ENCODE peak calls at places on chromosomes 11 and 22, in eight cellular contexts. P is psoas muscle; B is sigmoid colon; J is PC-3; N is IMR-90; U is colonic mucosa; F is CD4-positive, CD25-positive, alpha-beta regulatory T cell; T is right lobe of liver. Y is an unnamed sample.

GRCh38 chr11:130473795-130474377 is 25.4 kb downstream of the ADAMTS15 start:
- DNase-seq in P (no peak), B (no peak), F (no peak), N (no peak), U (no peak), T (no peak), J (no peak), Y (no peak)

GRCh38 chr22:42294034-42294985 is 23.9 kb upstream of the TCF20 start:
- DNase-seq in T (no peak), J (peak; percentile 23), P (no peak), F (peak; percentile 56), N (peak; percentile 41), B (no peak), U (peak; percentile 77), Y (peak; percentile 52)

GRCh38 chr11:117396970-117397369 is 69.3 kb downstream of the CEP164 start:
- DNase-seq in T (peak; percentile 43), J (no peak), B (peak; percentile 40), N (no peak), U (no peak), P (no peak), F (no peak), Y (no peak)

GRCh38 chr11:10413268-10413667 is 41.8 kb upstream of the AMPD3 start:
- DNase-seq in N (peak; percentile 22), F (peak; percentile 48), U (peak; percentile 38), J (peak; percentile 62), T (no peak), B (no peak), P (no peak), Y (no peak)

GRCh38 chr11:102868359-102868758 is 6.4 kb downstream of the MMP12 start:
- DNase-seq in B (no peak), J (peak; percentile 39), P (no peak), U (no peak), N (peak; percentile 44), T (no peak), F (no peak), Y (no peak)

GRCh38 chr11:130909650-130910049 is 6.6 kb downstream of the SNX19 start:
- DNase-seq in P (no peak), J (peak; percentile 12), N (peak; percentile 91), U (no peak), B (no peak), F (no peak), T (no peak), Y (no peak)

GRCh38 chr22:41481131-41481830 is 12.4 kb downstream of the ACO2 start:
- DNase-seq in J (peak; percentile 46), F (no peak), P (peak; percentile 53), U (no peak), B (no peak), T (no peak), N (peak; percentile 54), Y (no peak)

GRCh38 chr11:118621071-118621815 is 13.8 kb downstream of the PHLDB1 start:
- DNase-seq in J (peak; percentile 90), F (no peak), B (peak; percentile 96), T (no peak), P (peak; percentile 89), U (peak; percentile 92), N (peak; percentile 86), Y (peak; percentile 89)

GRCh38 chr11:76139317-76139716 is 67.0 kb downstream of the WNT11 start:
- DNase-seq in U (no peak), F (no peak), T (no peak), P (no peak), N (no peak), J (no peak), B (no peak), Y (no peak)

GRCh38 chr11:68436985-68437926 is 23.3 kb upstream of the PPP6R3 start:
- DNase-seq in B (no peak), N (peak; percentile 72), F (no peak), T (peak; percentile 42), J (peak; percentile 80), P (peak; percentile 47), U (no peak), Y (peak; percentile 72)

GRCh38 chr11:96254854-96255253 is 88.1 kb downstream of the MAML2 start:
- DNase-seq in F (no peak), N (no peak), B (no peak), J (no peak), U (no peak), P (no peak), T (no peak), Y (no peak)

GRCh38 chr22:40022536-40023225 is 27.9 kb downstream of the FAM83F start:
- DNase-seq in U (peak; percentile 38), B (no peak), N (no peak), F (no peak), P (no peak), J (no peak), T (no peak), Y (no peak)

GRCh38 chr11:85874265-85874664 is 19.1 kb downstream of the CCDC83 start:
- DNase-seq in U (no peak), B (no peak), J (no peak), N (peak; percentile 62), T (no peak), F (no peak), P (no peak), Y (no peak)

GRCh38 chr11:32353884-32354283 is 81.5 kb downstream of the WT1 start:
- DNase-seq in T (no peak), B (no peak), U (no peak), P (no peak), J (no peak), N (no peak), F (no peak), Y (no peak)

GRCh38 chr22:39514373-39514973 is 5.9 kb upstream of the ATF4 start:
- DNase-seq in J (peak; percentile 50), B (no peak), U (peak; percentile 74), F (peak; percentile 40), T (peak; percentile 56), N (peak; percentile 34), P (peak; percentile 64), Y (no peak)

GRCh38 chr11:117670924-117671323 is 126.1 kb downstream of the DSCAML1 start:
- DNase-seq in U (no peak), B (no peak), N (no peak), P (no peak), J (no peak), T (no peak), F (no peak), Y (no peak)

GRCh38 chr11:117187428-117187798 is 8.9 kb downstream of the SIDT2 start:
- DNase-seq in F (no peak), T (peak; percentile 37), J (no peak), P (no peak), U (peak; percentile 16), B (peak; percentile 53), N (no peak), Y (peak; percentile 51)

GRCh38 chr22:47575291-47575690 is 812.8 kb downstream of the TBC1D22A start:
- DNase-seq in U (peak; percentile 26), T (peak; percentile 9), J (no peak), P (no peak), F (no peak), B (no peak), N (no peak), Y (no peak)
- H3K9me3 ChIP-seq in U (no peaks in the 10 kb centered on the region), T (no peaks in the 10 kb centered on the region), J (no peaks in the 10 kb centered on the region), P (no peaks in the 10 kb centered on the region), F (no peaks in the 10 kb centered on the region), B (no peaks in the 10 kb centered on the region), N (peaks cover 41% of the 10 kb centered on the region), Y (no peaks in the 10 kb centered on the region)

DNA sequence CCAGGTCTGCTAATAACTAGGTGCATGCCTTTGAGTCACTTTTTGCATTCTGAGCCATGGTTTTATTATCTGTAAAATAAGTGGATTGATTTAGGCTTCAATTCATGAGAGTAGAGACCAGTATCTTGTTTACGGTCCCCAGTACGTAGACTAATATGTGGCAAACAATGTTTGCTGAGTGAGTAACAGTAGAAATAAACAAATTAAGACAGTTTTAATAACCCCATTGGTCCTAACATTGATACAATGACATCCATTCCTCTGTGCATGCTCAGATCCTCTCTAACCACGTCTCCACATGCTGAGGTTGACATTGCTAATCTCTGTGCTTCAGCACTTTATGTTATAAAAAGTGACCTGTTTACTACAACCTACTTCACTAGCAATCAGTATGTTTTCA is 983 bp downstream of the CCDC34 start:
- DNase-seq in B (no peak), T (no peak), U (no peak), N (no peak), P (no peak), J (peak; percentile 55), F (no peak), Y (no peak)
- H3K4me3 ChIP-seq in B (no peak overlapping the region), T (no peak overlapping the region), U (no peak overlapping the region), N (no peak overlapping the region), P (no peak overlapping the region), J (peak overlapping the region; percentile 97), F (peak overlapping the region; percentile 73), Y (peak overlapping the region; percentile 68)

GRCh38 chr11:2630679-2631078 is 69.1 kb downstream of the KCNQ1OT1 start:
- DNase-seq in P (no peak), T (no peak), J (no peak), F (no peak), U (no peak), N (no peak), B (no peak), Y (no peak)
- H3K9me3 ChIP-seq in P (peaks cover 43% of the 10 kb centered on the region), T (peaks cover 4% of the 10 kb centered on the region), J (peaks cover 8% of the 10 kb centered on the region), F (peaks cover 20% of the 10 kb centered on the region), U (peaks cover 3% of the 10 kb centered on the region), N (peaks cover 30% of the 10 kb centered on the region), B (peaks cover 18% of the 10 kb centered on the region), Y (peaks cover 68% of the 10 kb centered on the region)

GRCh38 chr22:21921184-21921721 is 31.4 kb downstream of the PPM1F start:
- DNase-seq in T (no peak), P (no peak), F (no peak), B (no peak), U (no peak), N (no peak), J (no peak), Y (no peak)

GRCh38 chr22:21918466-21919185 is 34.0 kb downstream of the PPM1F start:
- DNase-seq in P (no peak), T (no peak), B (no peak), U (no peak), N (no peak), F (no peak), J (no peak), Y (peak; percentile 64)

GRCh38 chr22:21920341-21921183 is 32.1 kb downstream of the PPM1F start:
- DNase-seq in P (no peak), F (no peak), J (no peak), N (no peak), B (no peak), U (no peak), T (no peak), Y (no peak)

GRCh38 chr22:21917959-21918261 is 34.7 kb downstream of the PPM1F start:
- DNase-seq in P (no peak), B (no peak), T (no peak), J (no peak), F (no peak), U (no peak), N (no peak), Y (peak; percentile 58)

DNA sequence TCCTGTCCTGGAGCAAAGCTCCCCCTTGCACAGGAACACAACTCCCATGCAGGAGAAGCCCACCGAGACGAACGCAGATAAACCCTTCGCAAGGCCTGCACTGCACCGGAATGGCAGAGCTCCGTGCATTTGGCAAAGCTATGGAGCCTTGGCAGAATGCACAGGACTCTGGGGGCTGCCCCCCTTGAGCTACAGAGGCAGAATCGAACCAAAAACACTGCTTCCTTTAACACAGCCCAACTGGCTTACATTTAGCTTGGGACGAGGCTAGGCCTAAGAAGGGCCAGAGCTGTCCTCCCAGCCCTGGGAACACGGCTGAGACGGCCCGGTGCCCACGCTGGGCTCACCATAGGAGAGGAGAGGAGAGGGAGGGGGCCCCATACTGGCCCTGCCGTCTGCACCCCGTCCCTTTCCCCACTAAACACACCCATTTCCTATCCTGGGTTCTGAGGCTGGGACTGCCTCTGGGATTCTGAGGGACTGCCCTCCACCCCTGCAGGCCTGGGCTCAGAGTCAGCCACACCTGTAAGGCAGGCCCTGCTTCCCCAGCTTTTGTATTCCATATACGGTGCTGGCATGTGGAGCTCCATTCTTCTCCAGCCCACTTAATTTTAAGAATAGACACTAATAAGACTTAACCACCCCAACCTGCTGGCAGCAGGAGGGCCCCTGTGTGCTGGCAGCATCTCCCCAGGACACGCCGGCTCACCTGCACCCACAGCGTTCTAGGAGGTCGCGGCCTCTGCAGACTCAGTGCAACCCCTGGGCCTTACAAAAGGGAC is 32.9 kb downstream of the PPM1F start:
- DNase-seq in J (no peak), P (no peak), F (no peak), N (no peak), U (no peak), T (no peak), B (no peak), Y (no peak)
- H3K4me3 ChIP-seq in J (no peak overlapping the region), P (no peak overlapping the region), F (no peak overlapping the region), N (no peak overlapping the region), U (no peak overlapping the region), T (no peak overlapping the region), B (no peak overlapping the region), Y (no peak overlapping the region)

Y was measured in left lung.